ENCODE peak calls at places on chromosome 1, in four cellular contexts. One of them, this sample, is unnamed.

GRCh38 chr1:229403573-229403972 is 30.3 kb downstream of the ACTA1 start:
- DNase-seq in CD8-positive, alpha-beta memory T cell: no peak
- DNase-seq in suprapubic skin: no peak
- DNase-seq in esophagus squamous epithelium: no peak
- DNase-seq in this sample: no peak

GRCh38 chr1:85149805-85150204 is 51.0 kb downstream of the SYDE2 start:
- DNase-seq in CD8-positive, alpha-beta memory T cell: no peak
- DNase-seq in suprapubic skin: no peak
- DNase-seq in esophagus squamous epithelium: no peak
- DNase-seq in this sample: no peak

GRCh38 chr1:23007106-23007505 is 8.5 kb downstream of the TEX46 start:
- DNase-seq in CD8-positive, alpha-beta memory T cell: no peak
- DNase-seq in suprapubic skin: no peak
- DNase-seq in esophagus squamous epithelium: no peak
- DNase-seq in this sample: no peak

GRCh38 chr1:93438716-93439115 is 9.2 kb upstream of the FNBP1L start:
- DNase-seq in CD8-positive, alpha-beta memory T cell: no peak
- DNase-seq in suprapubic skin: no peak
- DNase-seq in esophagus squamous epithelium: no peak
- DNase-seq in this sample: no peak

GRCh38 chr1:221575605-221576004 is 166.3 kb downstream of the DUSP10 start:
- DNase-seq in CD8-positive, alpha-beta memory T cell: no peak
- DNase-seq in suprapubic skin: no peak
- DNase-seq in esophagus squamous epithelium: no peak
- DNase-seq in this sample: no peak

GRCh38 chr1:167599839-167600581 is 30.0 kb upstream of the RCSD1 start:
- DNase-seq in CD8-positive, alpha-beta memory T cell: peak; percentile 55
- DNase-seq in suprapubic skin: no peak
- DNase-seq in esophagus squamous epithelium: no peak
- DNase-seq in this sample: no peak

GRCh38 chr1:77557053-77557452 is 125.4 kb downstream of the ZZZ3 start:
- DNase-seq in CD8-positive, alpha-beta memory T cell: no peak
- DNase-seq in suprapubic skin: no peak
- DNase-seq in esophagus squamous epithelium: no peak
- DNase-seq in this sample: no peak

GRCh38 chr1:25118554-25118953 is 113.7 kb downstream of the SYF2 start:
- DNase-seq in CD8-positive, alpha-beta memory T cell: no peak
- DNase-seq in suprapubic skin: no peak
- DNase-seq in esophagus squamous epithelium: no peak
- DNase-seq in this sample: no peak

GRCh38 chr1:22018583-22019559 is 17.4 kb downstream of the CELA3A start:
- DNase-seq in CD8-positive, alpha-beta memory T cell: peak; percentile 27
- DNase-seq in suprapubic skin: no peak
- DNase-seq in esophagus squamous epithelium: no peak
- DNase-seq in this sample: peak; percentile 32

GRCh38 chr1:22056043-22056442 is 3.5 kb downstream of the CDC42 start:
- DNase-seq in CD8-positive, alpha-beta memory T cell: no peak
- DNase-seq in suprapubic skin: peak; percentile 11
- DNase-seq in esophagus squamous epithelium: no peak
- DNase-seq in this sample: no peak

GRCh38 chr1:231108500-231109254 is 53.2 kb upstream of the TRIM67 start:
- DNase-seq in CD8-positive, alpha-beta memory T cell: no peak
- DNase-seq in suprapubic skin: no peak
- DNase-seq in esophagus squamous epithelium: no peak
- DNase-seq in this sample: no peak

GRCh38 chr1:201480231-201481003 is 11.4 kb upstream of the PHLDA3 start:
- DNase-seq in CD8-positive, alpha-beta memory T cell: peak; percentile 21
- DNase-seq in suprapubic skin: peak; percentile 91
- DNase-seq in esophagus squamous epithelium: no peak
- DNase-seq in this sample: peak; percentile 57

GRCh38 chr1:188670837-188671236 is 1806.8 kb downstream of the BRINP3 start:
- DNase-seq in CD8-positive, alpha-beta memory T cell: no peak
- DNase-seq in suprapubic skin: no peak
- DNase-seq in esophagus squamous epithelium: no peak
- DNase-seq in this sample: no peak

GRCh38 chr1:237583270-237583669 is 307.5 kb downstream of the ZP4 start:
- DNase-seq in CD8-positive, alpha-beta memory T cell: no peak
- DNase-seq in suprapubic skin: no peak
- DNase-seq in esophagus squamous epithelium: no peak
- DNase-seq in this sample: no peak

GRCh38 chr1:28244549-28245251 is 8.8 kb downstream of the ATP5IF1 start:
- DNase-seq in CD8-positive, alpha-beta memory T cell: no peak
- DNase-seq in suprapubic skin: no peak
- DNase-seq in esophagus squamous epithelium: no peak
- DNase-seq in this sample: no peak

GRCh38 chr1:33586111-33586510 is 113.7 kb downstream of the ZSCAN20 start:
- DNase-seq in CD8-positive, alpha-beta memory T cell: no peak
- DNase-seq in suprapubic skin: no peak
- DNase-seq in esophagus squamous epithelium: no peak
- DNase-seq in this sample: no peak

GRCh38 chr1:206442101-206442500 is 28.2 kb upstream of the IKBKE start:
- DNase-seq in CD8-positive, alpha-beta memory T cell: no peak
- DNase-seq in suprapubic skin: no peak
- DNase-seq in esophagus squamous epithelium: no peak
- DNase-seq in this sample: no peak

GRCh38 chr1:96633695-96634094 is 87.9 kb upstream of the PTBP2 start:
- DNase-seq in CD8-positive, alpha-beta memory T cell: no peak
- DNase-seq in suprapubic skin: no peak
- DNase-seq in esophagus squamous epithelium: no peak
- DNase-seq in this sample: no peak

GRCh38 chr1:120179420-120180348 is 3.4 kb upstream of the SEC22B start:
- DNase-seq in CD8-positive, alpha-beta memory T cell: no peak
- DNase-seq in suprapubic skin: no peak
- DNase-seq in esophagus squamous epithelium: no peak
- DNase-seq in this sample: no peak

GRCh38 chr1:44808938-44809917 is 905 bp downstream of the BTBD19 start:
- DNase-seq in CD8-positive, alpha-beta memory T cell: peak; percentile 89
- DNase-seq in suprapubic skin: peak; percentile 83
- DNase-seq in esophagus squamous epithelium: peak; percentile 58
- DNase-seq in this sample: peak; percentile 82

GRCh38 chr1:234288946-234289345 is 84.3 kb upstream of the COA6 start:
- DNase-seq in CD8-positive, alpha-beta memory T cell: no peak
- DNase-seq in suprapubic skin: no peak
- DNase-seq in esophagus squamous epithelium: no peak
- DNase-seq in this sample: no peak

GRCh38 chr1:16111771-16112557 is 38.5 kb upstream of the FAM131C start:
- DNase-seq in CD8-positive, alpha-beta memory T cell: no peak
- DNase-seq in suprapubic skin: no peak
- DNase-seq in esophagus squamous epithelium: no peak
- DNase-seq in this sample: no peak

GRCh38 chr1:15352122-15352957 is 57.3 kb upstream of the EFHD2 start:
- DNase-seq in CD8-positive, alpha-beta memory T cell: peak; percentile 27
- DNase-seq in suprapubic skin: no peak
- DNase-seq in esophagus squamous epithelium: no peak
- DNase-seq in this sample: peak; percentile 8

GRCh38 chr1:201594575-201595245 is 55.8 kb downstream of the NAV1 start:
- DNase-seq in CD8-positive, alpha-beta memory T cell: no peak
- DNase-seq in suprapubic skin: no peak
- DNase-seq in esophagus squamous epithelium: no peak
- DNase-seq in this sample: no peak

GRCh38 chr1:117967472-117967871 is 37.9 kb downstream of the WDR3 start:
- DNase-seq in CD8-positive, alpha-beta memory T cell: no peak
- DNase-seq in suprapubic skin: no peak
- DNase-seq in esophagus squamous epithelium: no peak
- DNase-seq in this sample: no peak

GRCh38 chr1:232980336-232980978 is 30.0 kb downstream of the NTPCR start:
- DNase-seq in CD8-positive, alpha-beta memory T cell: no peak
- DNase-seq in suprapubic skin: peak; percentile 56
- DNase-seq in esophagus squamous epithelium: no peak
- DNase-seq in this sample: no peak

GRCh38 chr1:156432109-156433018 is 63.4 kb downstream of the RHBG start:
- DNase-seq in CD8-positive, alpha-beta memory T cell: no peak
- DNase-seq in suprapubic skin: no peak
- DNase-seq in esophagus squamous epithelium: no peak
- DNase-seq in this sample: no peak

GRCh38 chr1:9129391-9130041 is 614 bp upstream of the GPR157 start:
- DNase-seq in CD8-positive, alpha-beta memory T cell: peak; percentile 82
- DNase-seq in suprapubic skin: peak; percentile 94
- DNase-seq in esophagus squamous epithelium: peak; percentile 49
- DNase-seq in this sample: peak; percentile 85
- H3K27ac ChIP-seq in CD8-positive, alpha-beta memory T cell: no peak overlapping the region
- H3K27ac ChIP-seq in suprapubic skin: peak overlapping the region; percentile 96
- H3K27ac ChIP-seq in esophagus squamous epithelium: peak overlapping the region; percentile 89
- H3K27ac ChIP-seq in this sample: peak overlapping the region; percentile 50

GRCh38 chr1:227560814-227561213 is 2.5 kb upstream of the ZNF678 start:
- DNase-seq in CD8-positive, alpha-beta memory T cell: no peak
- DNase-seq in suprapubic skin: no peak
- DNase-seq in esophagus squamous epithelium: no peak
- DNase-seq in this sample: no peak

GRCh38 chr1:227562923-227563318 is 435 bp upstream of the ZNF678 start:
- DNase-seq in CD8-positive, alpha-beta memory T cell: no peak
- DNase-seq in suprapubic skin: no peak
- DNase-seq in esophagus squamous epithelium: no peak
- DNase-seq in this sample: no peak

GRCh38 chr1:227562037-227562436 is 1.3 kb upstream of the ZNF678 start:
- DNase-seq in CD8-positive, alpha-beta memory T cell: no peak
- DNase-seq in suprapubic skin: no peak
- DNase-seq in esophagus squamous epithelium: no peak
- DNase-seq in this sample: no peak

GRCh38 chr1:227561303-227561702 is 2.1 kb upstream of the ZNF678 start:
- DNase-seq in CD8-positive, alpha-beta memory T cell: no peak
- DNase-seq in suprapubic skin: no peak
- DNase-seq in esophagus squamous epithelium: no peak
- DNase-seq in this sample: no peak

DNA sequence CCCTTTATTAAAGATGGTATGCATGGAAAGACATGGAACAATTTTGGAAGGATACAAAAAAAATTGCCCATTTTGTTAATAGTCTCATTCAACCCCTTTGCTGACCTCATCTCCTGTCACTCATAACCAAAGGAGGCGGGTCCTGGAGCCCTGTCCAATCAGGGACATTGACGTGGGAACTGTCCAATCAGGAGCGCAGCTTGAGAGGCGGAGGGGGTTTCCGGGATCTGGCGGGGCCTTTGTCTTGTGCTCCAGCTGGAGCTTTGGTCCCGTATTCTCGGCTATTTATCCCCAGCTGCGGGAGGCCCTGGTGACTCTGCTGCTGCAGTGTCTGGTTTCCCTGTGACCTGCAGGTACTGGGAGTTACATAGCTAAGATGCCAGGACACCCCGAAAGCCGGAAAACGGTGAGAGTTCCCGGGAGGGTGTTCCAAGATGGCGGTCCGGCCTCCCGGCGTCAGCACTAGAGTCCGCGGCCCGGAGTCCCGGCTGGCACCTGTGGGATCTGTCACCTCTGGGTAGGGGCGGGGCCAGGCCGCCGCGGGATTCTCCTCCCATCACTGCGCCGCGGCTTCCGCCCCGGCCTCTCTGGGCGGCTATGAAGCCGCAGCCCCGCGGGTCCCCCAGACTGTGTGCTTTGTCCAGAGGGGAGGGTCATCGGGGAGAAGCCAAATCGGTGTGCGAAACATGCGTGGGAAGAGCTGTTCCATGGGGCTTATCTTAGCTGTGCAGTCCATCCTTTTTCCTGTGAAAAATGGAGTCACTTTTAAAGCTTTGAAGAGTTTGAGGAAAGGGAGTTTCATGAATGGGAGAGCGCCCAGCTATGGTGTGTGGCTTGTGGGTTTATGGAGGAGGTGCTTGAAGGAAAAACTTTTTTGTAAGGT is at the start of gene ZNF678:
- DNase-seq in CD8-positive, alpha-beta memory T cell: peak; percentile 86
- DNase-seq in suprapubic skin: peak; percentile 97
- DNase-seq in esophagus squamous epithelium: peak; percentile 41
- DNase-seq in this sample: peak; percentile 78
- H3K9me3 ChIP-seq in CD8-positive, alpha-beta memory T cell: no peaks in the 10 kb centered on the region
- H3K9me3 ChIP-seq in suprapubic skin: no peaks in the 10 kb centered on the region
- H3K9me3 ChIP-seq in esophagus squamous epithelium: no peaks in the 10 kb centered on the region
- H3K9me3 ChIP-seq in this sample: no peaks in the 10 kb centered on the region

DNA sequence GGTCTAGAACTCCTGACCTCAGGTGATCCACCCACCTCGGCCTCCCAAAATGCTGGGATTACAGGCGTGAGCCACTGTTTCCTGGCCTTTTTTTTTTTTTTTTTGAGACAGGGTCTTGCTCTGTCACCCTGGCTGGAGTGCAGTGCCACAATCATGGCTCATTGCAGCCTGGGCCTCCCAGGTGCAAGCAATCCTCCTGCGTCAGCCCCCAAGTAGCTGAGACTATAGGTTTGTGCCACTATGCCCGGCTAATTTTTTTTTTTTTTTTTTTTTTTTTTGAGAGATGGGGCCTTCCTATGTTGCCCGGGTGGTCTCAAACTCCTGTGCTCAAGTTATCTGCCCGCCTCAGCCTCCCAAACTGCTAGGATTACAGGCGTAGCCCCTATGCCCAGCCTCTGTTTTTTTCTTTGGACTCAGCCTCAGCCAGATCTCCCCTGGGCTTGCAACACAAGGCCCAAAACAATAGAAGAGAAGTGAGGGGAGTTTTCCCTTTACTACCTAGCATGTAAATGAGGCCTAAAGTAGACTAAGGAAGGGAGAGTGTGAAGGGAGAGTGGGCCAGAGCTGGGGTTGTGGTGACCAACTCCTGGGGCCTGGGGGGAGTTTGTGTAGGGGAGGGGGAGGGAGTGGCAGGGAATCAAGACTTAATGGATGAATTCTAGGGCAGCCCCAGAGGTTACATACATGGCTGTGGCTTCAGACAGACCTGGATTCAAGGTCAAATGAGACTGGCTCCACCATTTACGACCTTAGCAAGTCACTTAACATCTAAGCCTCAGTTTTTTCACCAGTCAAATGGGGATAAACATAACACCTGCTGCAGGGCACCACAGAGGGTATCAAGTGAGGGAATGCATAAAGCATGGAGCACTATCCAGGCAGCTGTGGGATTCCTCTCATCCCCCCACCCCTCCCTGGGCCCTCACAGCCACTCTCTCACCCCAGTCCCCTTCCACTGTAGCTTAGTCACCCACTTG is 1.6 kb upstream of the CD52 start:
- DNase-seq in CD8-positive, alpha-beta memory T cell: no peak
- DNase-seq in suprapubic skin: no peak
- DNase-seq in esophagus squamous epithelium: no peak
- DNase-seq in this sample: no peak
- H3K4me1 ChIP-seq in CD8-positive, alpha-beta memory T cell: peaks cover 54% of the 10 kb centered on the region
- H3K4me1 ChIP-seq in suprapubic skin: peaks cover 9% of the 10 kb centered on the region
- H3K4me1 ChIP-seq in esophagus squamous epithelium: peaks cover 4% of the 10 kb centered on the region
- H3K4me1 ChIP-seq in this sample: peaks cover 49% of the 10 kb centered on the region

DNA sequence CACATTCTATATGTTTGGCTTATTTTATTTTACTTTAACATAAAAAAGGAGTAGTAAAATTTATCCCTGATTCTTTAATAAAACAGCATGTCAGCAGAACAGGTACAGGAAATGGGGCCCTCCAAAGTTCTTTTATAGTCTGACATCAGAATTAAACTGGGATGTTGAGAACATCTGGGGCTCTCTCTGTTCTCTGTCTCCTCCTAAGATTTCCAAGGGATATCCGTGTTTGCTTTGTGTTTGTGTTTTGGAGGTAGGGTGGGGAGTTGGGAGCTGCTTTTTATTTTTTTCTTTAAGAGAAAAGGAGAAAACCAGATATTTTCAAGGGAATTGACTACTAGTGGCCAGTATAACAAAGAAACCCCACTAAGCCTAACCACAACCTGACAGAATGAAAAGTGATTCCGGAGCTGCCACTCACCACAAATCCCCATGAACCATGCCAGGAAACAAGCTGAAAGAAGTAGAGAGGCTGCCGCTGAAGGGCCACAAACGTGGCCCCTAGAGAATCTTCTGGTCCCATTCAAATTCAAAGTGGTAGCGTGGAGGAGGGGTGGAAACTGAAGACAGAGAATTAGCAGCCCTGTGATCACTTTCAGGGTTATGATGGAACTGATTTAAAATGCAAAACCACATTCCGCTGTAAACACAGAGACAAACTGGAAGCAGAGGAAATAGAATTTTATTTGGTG is 369.6 kb upstream of the ADGRL2 start:
- DNase-seq in CD8-positive, alpha-beta memory T cell: no peak
- DNase-seq in suprapubic skin: no peak
- DNase-seq in esophagus squamous epithelium: no peak
- DNase-seq in this sample: no peak
- H3K27ac ChIP-seq in CD8-positive, alpha-beta memory T cell: no peak overlapping the region
- H3K27ac ChIP-seq in suprapubic skin: no peak overlapping the region
- H3K27ac ChIP-seq in esophagus squamous epithelium: no peak overlapping the region
- H3K27ac ChIP-seq in this sample: no peak overlapping the region